ENCODE peak calls at places on chromosome 5, in six cellular contexts. One of them, this sample, is unnamed.
A peak's percentile ranks its signal among the peaks of the same experiment; 100 is the strongest.

GRCh38 chr5:1665231-1665630 is 134.4 kb downstream of the MRPL36 start:
- DNase-seq in stimulated activated CD8-positive, alpha-beta memory T cell treated with anti-CD3 and anti-CD28 coated beads, Interleukin-4, amount 100 ng/mL, for 24 hours: no peak
- DNase-seq in activated T-helper 1 cell treated with anti-CD3 and anti-CD28 coated beads, Interleukin-2, amount 50 U/mL, for 16 hours: no peak
- DNase-seq in HEK293T: no peak
- DNase-seq in activated CD8-positive, alpha-beta memory T cell treated with anti-CD3 and anti-CD28 coated beads for 4 hours: no peak
- DNase-seq in fibroblast of the conjunctiva: no peak
- DNase-seq in this sample: no peak

GRCh38 chr5:167573274-167574127 is 717.9 kb upstream of the WWC1 start:
- DNase-seq in stimulated activated CD8-positive, alpha-beta memory T cell treated with anti-CD3 and anti-CD28 coated beads, Interleukin-4, amount 100 ng/mL, for 24 hours: no peak
- DNase-seq in fibroblast of the conjunctiva: no peak
- DNase-seq in HEK293T: no peak
- DNase-seq in activated CD8-positive, alpha-beta memory T cell treated with anti-CD3 and anti-CD28 coated beads for 4 hours: no peak
- DNase-seq in activated T-helper 1 cell treated with anti-CD3 and anti-CD28 coated beads, Interleukin-2, amount 50 U/mL, for 16 hours: no peak
- DNase-seq in this sample: no peak

GRCh38 chr5:116358911-116359418 is 215.7 kb downstream of the SEMA6A start:
- DNase-seq in activated CD8-positive, alpha-beta memory T cell treated with anti-CD3 and anti-CD28 coated beads for 4 hours: no peak
- DNase-seq in stimulated activated CD8-positive, alpha-beta memory T cell treated with anti-CD3 and anti-CD28 coated beads, Interleukin-4, amount 100 ng/mL, for 24 hours: no peak
- DNase-seq in activated T-helper 1 cell treated with anti-CD3 and anti-CD28 coated beads, Interleukin-2, amount 50 U/mL, for 16 hours: no peak
- DNase-seq in fibroblast of the conjunctiva: no peak
- DNase-seq in HEK293T: no peak
- DNase-seq in this sample: no peak

GRCh38 chr5:148957591-148958202 is 105.2 kb downstream of the SH3TC2 start:
- DNase-seq in activated T-helper 1 cell treated with anti-CD3 and anti-CD28 coated beads, Interleukin-2, amount 50 U/mL, for 16 hours: peak; percentile 22
- DNase-seq in activated CD8-positive, alpha-beta memory T cell treated with anti-CD3 and anti-CD28 coated beads for 4 hours: peak; percentile 4
- DNase-seq in stimulated activated CD8-positive, alpha-beta memory T cell treated with anti-CD3 and anti-CD28 coated beads, Interleukin-4, amount 100 ng/mL, for 24 hours: peak; percentile 29
- DNase-seq in HEK293T: peak; percentile 67
- DNase-seq in fibroblast of the conjunctiva: no peak
- DNase-seq in this sample: no peak

GRCh38 chr5:88544131-88544530 is 275.5 kb upstream of the TMEM161B start:
- DNase-seq in HEK293T: no peak
- DNase-seq in activated CD8-positive, alpha-beta memory T cell treated with anti-CD3 and anti-CD28 coated beads for 4 hours: no peak
- DNase-seq in activated T-helper 1 cell treated with anti-CD3 and anti-CD28 coated beads, Interleukin-2, amount 50 U/mL, for 16 hours: no peak
- DNase-seq in fibroblast of the conjunctiva: no peak
- DNase-seq in stimulated activated CD8-positive, alpha-beta memory T cell treated with anti-CD3 and anti-CD28 coated beads, Interleukin-4, amount 100 ng/mL, for 24 hours: no peak
- DNase-seq in this sample: no peak

GRCh38 chr5:84306617-84307016 is 78.1 kb downstream of the EDIL3 start:
- DNase-seq in activated CD8-positive, alpha-beta memory T cell treated with anti-CD3 and anti-CD28 coated beads for 4 hours: no peak
- DNase-seq in HEK293T: no peak
- DNase-seq in activated T-helper 1 cell treated with anti-CD3 and anti-CD28 coated beads, Interleukin-2, amount 50 U/mL, for 16 hours: no peak
- DNase-seq in fibroblast of the conjunctiva: no peak
- DNase-seq in stimulated activated CD8-positive, alpha-beta memory T cell treated with anti-CD3 and anti-CD28 coated beads, Interleukin-4, amount 100 ng/mL, for 24 hours: no peak
- DNase-seq in this sample: no peak

GRCh38 chr5:113095831-113096230 is 119.2 kb downstream of the DCP2 start:
- DNase-seq in activated CD8-positive, alpha-beta memory T cell treated with anti-CD3 and anti-CD28 coated beads for 4 hours: no peak
- DNase-seq in stimulated activated CD8-positive, alpha-beta memory T cell treated with anti-CD3 and anti-CD28 coated beads, Interleukin-4, amount 100 ng/mL, for 24 hours: no peak
- DNase-seq in activated T-helper 1 cell treated with anti-CD3 and anti-CD28 coated beads, Interleukin-2, amount 50 U/mL, for 16 hours: no peak
- DNase-seq in HEK293T: no peak
- DNase-seq in fibroblast of the conjunctiva: no peak
- DNase-seq in this sample: no peak

GRCh38 chr5:93117753-93118531 is 463.1 kb downstream of the NR2F1-AS1 start:
- DNase-seq in activated CD8-positive, alpha-beta memory T cell treated with anti-CD3 and anti-CD28 coated beads for 4 hours: no peak
- DNase-seq in stimulated activated CD8-positive, alpha-beta memory T cell treated with anti-CD3 and anti-CD28 coated beads, Interleukin-4, amount 100 ng/mL, for 24 hours: no peak
- DNase-seq in HEK293T: no peak
- DNase-seq in fibroblast of the conjunctiva: no peak
- DNase-seq in activated T-helper 1 cell treated with anti-CD3 and anti-CD28 coated beads, Interleukin-2, amount 50 U/mL, for 16 hours: no peak
- DNase-seq in this sample: no peak

GRCh38 chr5:172187118-172188032 is 649 bp downstream of the STK10 start:
- DNase-seq in HEK293T: peak; percentile 55
- DNase-seq in fibroblast of the conjunctiva: peak; percentile 64
- DNase-seq in stimulated activated CD8-positive, alpha-beta memory T cell treated with anti-CD3 and anti-CD28 coated beads, Interleukin-4, amount 100 ng/mL, for 24 hours: peak; percentile 59
- DNase-seq in activated T-helper 1 cell treated with anti-CD3 and anti-CD28 coated beads, Interleukin-2, amount 50 U/mL, for 16 hours: peak; percentile 58
- DNase-seq in activated CD8-positive, alpha-beta memory T cell treated with anti-CD3 and anti-CD28 coated beads for 4 hours: no peak
- DNase-seq in this sample: no peak

GRCh38 chr5:168712280-168712924 is 133.2 kb upstream of the PANK3 start:
- DNase-seq in activated CD8-positive, alpha-beta memory T cell treated with anti-CD3 and anti-CD28 coated beads for 4 hours: no peak
- DNase-seq in fibroblast of the conjunctiva: peak; percentile 87
- DNase-seq in stimulated activated CD8-positive, alpha-beta memory T cell treated with anti-CD3 and anti-CD28 coated beads, Interleukin-4, amount 100 ng/mL, for 24 hours: no peak
- DNase-seq in HEK293T: no peak
- DNase-seq in activated T-helper 1 cell treated with anti-CD3 and anti-CD28 coated beads, Interleukin-2, amount 50 U/mL, for 16 hours: no peak
- DNase-seq in this sample: peak; percentile 96

This sample was measured in stromal cell of bone marrow.